ENCODE peak calls at places on chromosomes 1 and 21, in six cellular contexts. M is HCT116, V is PC-3, X is SK-N-SH, E is GM23248, P is GM23338. B is an unnamed sample.

GRCh38 chr1:116379057-116379630 is 6.1 kb downstream of the ATP1A1 start:
- DNase-seq in V (no peak), X (no peak), P (no peak), M (no peak), E (peak; percentile 57), B (no peak)

GRCh38 chr1:10672376-10673050 is 123.9 kb downstream of the CASZ1 start:
- DNase-seq in X (peak; percentile 83), E (no peak), P (no peak), M (no peak), V (no peak), B (no peak)

GRCh38 chr1:19400875-19401854 is 84.2 kb downstream of the CAPZB start:
- DNase-seq in P (peak; percentile 81), X (no peak), V (no peak), M (no peak), E (no peak), B (no peak)

GRCh38 chr1:23370744-23371710 is 1.4 kb upstream of the ZNF436 start:
- DNase-seq in P (peak; percentile 87), E (peak; percentile 32), X (peak; percentile 44), V (peak; percentile 68), M (no peak), B (no peak)

GRCh38 chr1:155352600-155352999 is 31.9 kb downstream of the RUSC1 start:
- DNase-seq in V (no peak), P (no peak), X (no peak), E (no peak), M (no peak), B (no peak)

GRCh38 chr1:232271299-232271698 is 358.6 kb downstream of the SIPA1L2 start:
- DNase-seq in X (no peak), M (no peak), E (no peak), V (no peak), P (no peak), B (no peak)

GRCh38 chr1:155173478-155174333 is at the start of gene TRIM46:
- DNase-seq in P (peak; percentile 85), V (peak; percentile 54), M (no peak), E (peak; percentile 61), X (peak; percentile 91), B (no peak)

GRCh38 chr1:210407207-210407886 is 78.6 kb downstream of the HHAT start:
- DNase-seq in P (peak; percentile 87), E (peak; percentile 71), V (peak; percentile 90), M (peak; percentile 27), X (peak; percentile 70), B (peak; percentile 76)

GRCh38 chr1:201481004-201481380 is 12.0 kb upstream of the PHLDA3 start:
- DNase-seq in X (no peak), E (no peak), P (peak; percentile 52), M (no peak), V (no peak), B (no peak)

GRCh38 chr1:210882414-210883221 is 251.3 kb downstream of the KCNH1 start:
- DNase-seq in E (peak; percentile 61), X (no peak), P (no peak), V (peak; percentile 31), M (no peak), B (no peak)

GRCh38 chr1:227734546-227734857 is 600 bp downstream of the JMJD4 start:
- DNase-seq in P (peak; percentile 20), V (no peak), M (no peak), E (peak; percentile 26), X (no peak), B (peak; percentile 35)

GRCh38 chr1:40421694-40422384 is 28.4 kb upstream of the ZFP69B start:
- DNase-seq in M (no peak), X (no peak), E (no peak), P (no peak), V (peak; percentile 55), B (no peak)

GRCh38 chr1:87754036-87754603 is 425.4 kb downstream of the LMO4 start:
- DNase-seq in V (peak; percentile 53), E (no peak), X (no peak), P (no peak), M (no peak), B (no peak)

GRCh38 chr1:45490121-45490622 is 791 bp downstream of the TESK2 start:
- DNase-seq in M (no peak), X (no peak), E (peak; percentile 62), V (peak; percentile 28), P (peak; percentile 24), B (peak; percentile 20)

GRCh38 chr1:111203681-111204210 is 3.3 kb upstream of the DENND2D start:
- DNase-seq in M (peak; percentile 51), V (peak; percentile 54), P (peak; percentile 66), X (peak; percentile 62), E (peak; percentile 65), B (peak; percentile 81)

GRCh38 chr21:39863111-39863510 is 4.1 kb upstream of the PCP4 start:
- DNase-seq in X (no peak), E (no peak), M (no peak), V (peak; percentile 59), P (no peak), B (peak; percentile 44)

DNA sequence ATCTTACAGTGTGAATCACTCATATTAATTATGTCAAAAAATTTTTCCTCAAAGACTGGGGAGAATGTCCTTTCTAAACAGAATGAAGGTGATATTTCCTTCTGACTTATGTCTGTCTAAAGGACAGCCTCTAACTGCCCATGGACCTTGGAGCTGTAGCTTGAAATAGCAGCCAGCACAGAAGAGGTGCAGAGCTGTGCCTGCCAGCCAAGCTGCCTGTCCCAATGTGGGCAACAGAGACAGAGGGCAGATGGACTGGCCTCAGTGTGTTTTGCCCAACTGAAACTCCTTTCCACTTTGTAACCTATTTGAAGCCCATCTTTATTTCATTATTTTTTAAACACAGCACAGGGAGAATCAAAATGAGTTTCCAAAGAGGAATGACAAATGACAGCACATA is 97.6 kb upstream of the DYNLT5 start:
- DNase-seq in E (no peak), V (no peak), P (no peak), X (no peak), M (no peak), B (no peak)
- H3K9me2 ChIP-seq in E (no peaks in the 10 kb centered on the region), V (no peaks in the 10 kb centered on the region), P (no peaks in the 10 kb centered on the region), X (no peaks in the 10 kb centered on the region), M (no peaks in the 10 kb centered on the region), B (no peaks in the 10 kb centered on the region)

GRCh38 chr1:30627994-30628393 is 95.4 kb downstream of the MATN1 start:
- DNase-seq in P (no peak), X (no peak), M (no peak), V (no peak), E (no peak), B (no peak)

GRCh38 chr1:30631700-30632099 is 91.7 kb downstream of the MATN1 start:
- DNase-seq in P (no peak), E (no peak), X (no peak), V (no peak), M (no peak), B (no peak)

GRCh38 chr1:30629501-30629900 is 93.9 kb downstream of the MATN1 start:
- DNase-seq in V (no peak), M (no peak), P (no peak), E (no peak), X (no peak), B (no peak)

GRCh38 chr1:30623431-30623830 is 100.0 kb downstream of the MATN1 start:
- DNase-seq in V (no peak), E (no peak), X (no peak), P (no peak), M (peak; percentile 12), B (no peak)

GRCh38 chr1:30627206-30627605 is 96.2 kb downstream of the MATN1 start:
- DNase-seq in X (no peak), V (no peak), M (no peak), P (no peak), E (no peak), B (no peak)
- H3K9me2 ChIP-seq in X (no peaks in the 10 kb centered on the region), V (no peaks in the 10 kb centered on the region), M (no peaks in the 10 kb centered on the region), P (no peaks in the 10 kb centered on the region), E (no peaks in the 10 kb centered on the region), B (no peaks in the 10 kb centered on the region)

DNA sequence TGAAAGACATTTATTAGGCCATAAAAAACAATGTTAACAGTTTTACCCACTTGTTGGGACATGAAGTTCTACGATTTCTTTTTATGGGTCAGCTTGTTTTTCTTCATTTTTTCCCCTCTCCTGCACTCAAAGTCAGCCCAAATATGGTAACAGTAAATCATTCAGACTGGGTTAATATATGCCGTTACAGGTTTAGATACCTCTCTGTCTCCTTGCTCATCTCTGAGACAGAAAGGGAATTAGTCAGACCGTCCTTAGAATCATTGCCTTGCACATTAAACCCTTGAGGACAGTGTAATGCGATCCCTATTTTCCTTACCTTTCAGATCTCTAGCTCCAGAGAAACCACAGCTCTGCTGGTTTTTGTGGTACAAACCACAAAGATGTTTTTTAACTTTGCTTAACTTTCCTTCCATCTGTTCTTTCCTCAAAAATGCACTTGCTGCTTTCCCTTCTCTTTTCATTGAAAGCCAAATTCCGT is 613.3 kb downstream of the PLPP3 start:
- DNase-seq in M (no peak), V (peak; percentile 73), X (no peak), E (no peak), P (no peak), B (no peak)
- H3K9me2 ChIP-seq in M (peaks cover 2% of the 10 kb centered on the region), V (no peaks in the 10 kb centered on the region), X (no peaks in the 10 kb centered on the region), E (peaks cover 5% of the 10 kb centered on the region), P (peaks cover 14% of the 10 kb centered on the region), B (no peaks in the 10 kb centered on the region)

GRCh38 chr1:17520041-17520440 is 19.5 kb upstream of the ARHGEF10L start:
- DNase-seq in E (no peak), V (peak; percentile 95), P (no peak), M (peak; percentile 80), X (no peak), B (no peak)

GRCh38 chr1:17523487-17524029 is 15.9 kb upstream of the ARHGEF10L start:
- DNase-seq in P (no peak), V (no peak), X (no peak), M (peak; percentile 39), E (peak; percentile 29), B (no peak)

GRCh38 chr1:17521946-17522612 is 17.4 kb upstream of the ARHGEF10L start:
- DNase-seq in P (peak; percentile 46), V (no peak), E (no peak), X (no peak), M (no peak), B (no peak)

GRCh38 chr1:17516303-17517214 is 22.9 kb upstream of the ARHGEF10L start:
- DNase-seq in X (no peak), P (peak; percentile 52), M (no peak), V (no peak), E (no peak), B (no peak)

DNA sequence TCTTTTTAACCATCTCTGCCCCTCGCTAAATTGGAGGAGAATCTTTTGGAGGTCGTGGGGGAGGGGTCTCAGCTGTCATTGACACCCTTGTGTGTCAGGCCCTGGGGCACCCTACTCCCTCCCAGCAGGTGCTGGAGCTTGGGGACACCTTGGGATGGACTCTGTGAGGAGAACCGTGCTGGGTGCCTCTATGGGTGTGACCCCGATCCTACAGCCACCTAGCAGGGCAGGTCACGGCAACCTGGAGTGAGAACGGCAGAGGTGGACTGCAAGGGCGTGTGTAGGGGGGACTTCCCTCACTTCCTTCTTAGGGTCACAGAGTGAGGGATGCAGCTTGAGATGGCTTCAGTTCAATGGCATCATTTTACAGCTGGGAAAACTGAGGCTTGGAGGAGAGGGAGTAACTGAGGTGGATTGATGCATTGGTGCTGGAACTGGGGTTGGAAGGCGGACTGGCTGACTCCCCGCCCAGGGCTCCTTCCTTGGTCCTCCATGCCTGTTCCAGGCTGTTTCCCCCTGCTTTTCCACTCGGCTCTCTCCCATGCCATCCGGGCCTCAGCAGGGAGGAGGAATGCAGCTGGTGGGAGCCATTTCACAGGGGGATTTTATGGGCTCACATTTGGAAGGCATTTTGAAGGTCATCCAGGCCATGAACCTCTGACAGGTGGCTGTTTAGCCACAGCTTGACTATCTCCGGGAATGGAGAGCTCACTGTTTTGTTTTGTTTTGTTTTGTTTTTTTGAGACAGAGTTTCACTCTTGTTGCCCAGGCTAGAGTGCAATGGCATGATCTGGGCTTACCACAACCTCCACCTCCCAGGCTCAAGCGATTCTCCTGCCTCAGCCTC is 18.8 kb upstream of the ARHGEF10L start:
- DNase-seq in V (no peak), E (no peak), X (no peak), M (no peak), P (no peak), B (no peak)
- H3K9me2 ChIP-seq in V (no peaks in the 10 kb centered on the region), E (no peaks in the 10 kb centered on the region), X (no peaks in the 10 kb centered on the region), M (no peaks in the 10 kb centered on the region), P (no peaks in the 10 kb centered on the region), B (no peaks in the 10 kb centered on the region)

GRCh38 chr1:13628218-13628617 is 44.6 kb downstream of the PDPN start:
- DNase-seq in X (no peak), P (no peak), M (no peak), E (peak; percentile 14), V (peak; percentile 67), B (no peak)
- H3K9me2 ChIP-seq in X (no peaks in the 10 kb centered on the region), P (no peaks in the 10 kb centered on the region), M (no peaks in the 10 kb centered on the region), E (no peaks in the 10 kb centered on the region), V (no peaks in the 10 kb centered on the region), B (no peaks in the 10 kb centered on the region)